ENCODE peak calls at places on chromosomes 3 and 15, in four cellular contexts. R, N, H and C are unnamed samples.

GRCh38 chr15:36896949-36897348 is 203.4 kb downstream of the MEIS2 start:
- DNase-seq in R (no peak), N (no peak), H (no peak), C (peak; percentile 25)

GRCh38 chr3:34283743-34284142 is 485.3 kb downstream of the PDCD6IP start:
- DNase-seq in R (no peak), N (no peak), H (no peak), C (no peak)

GRCh38 chr15:23565395-23566069 is at the start of gene MKRN3:
- DNase-seq in R (no peak), N (no peak), H (no peak), C (no peak)

GRCh38 chr3:65182085-65182484 is 494.3 kb upstream of the ADAMTS9 start:
- DNase-seq in R (no peak), N (no peak), H (no peak), C (no peak)

GRCh38 chr3:123576119-123576518 is 8.7 kb downstream of the HACD2 start:
- DNase-seq in R (peak; percentile 29), N (no peak), H (no peak), C (no peak)

GRCh38 chr15:70299931-70300858 is 202.5 kb upstream of the TLE3 start:
- DNase-seq in R (no peak), N (no peak), H (no peak), C (no peak)

GRCh38 chr3:112752092-112752512 is 94.6 kb downstream of the CD200R1L start:
- DNase-seq in R (no peak), N (no peak), H (no peak), C (no peak)

GRCh38 chr3:132378846-132379245 is 38.5 kb upstream of the DNAJC13 start:
- DNase-seq in R (peak; percentile 7), N (no peak), H (no peak), C (no peak)

GRCh38 chr3:170128977-170129431 is 52.5 kb downstream of the PHC3 start:
- DNase-seq in R (peak; percentile 63), N (no peak), H (no peak), C (peak; percentile 21)

GRCh38 chr3:83403927-83404326 is 1554.9 kb upstream of the CADM2 start:
- DNase-seq in R (no peak), N (no peak), H (no peak), C (no peak)

GRCh38 chr15:45146405-45146804 is 16.6 kb downstream of the DUOX1 start:
- DNase-seq in R (peak; percentile 49), N (no peak), H (no peak), C (no peak)

GRCh38 chr15:101156509-101157159 is 95.2 kb downstream of the CHSY1 start:
- DNase-seq in R (no peak), N (no peak), H (peak; percentile 45), C (no peak)

GRCh38 chr3:116930786-116931185 is 221.2 kb downstream of the TUSC7 start:
- DNase-seq in R (peak; percentile 61), N (no peak), H (no peak), C (peak; percentile 59)

GRCh38 chr15:77546050-77546501 is 86.6 kb downstream of the LINGO1 start:
- DNase-seq in R (peak; percentile 76), N (no peak), H (peak; percentile 27), C (peak; percentile 65)

GRCh38 chr15:43794269-43795037 is 2.3 kb downstream of the SERF2 start:
- DNase-seq in R (no peak), N (no peak), H (no peak), C (peak; percentile 28)

GRCh38 chr3:18809640-18810305 is 338.5 kb upstream of the KCNH8 start:
- DNase-seq in R (peak; percentile 74), N (no peak), H (no peak), C (no peak)

GRCh38 chr3:176767385-176767784 is 429.9 kb downstream of the TBL1XR1 start:
- DNase-seq in R (peak; percentile 99), N (peak; percentile 73), H (peak; percentile 72), C (no peak)

GRCh38 chr15:75123395-75123794 is 78.3 kb upstream of the C15orf39 start:
- DNase-seq in R (no peak), N (peak; percentile 94), H (no peak), C (no peak)

GRCh38 chr15:76951161-76951714 is 19.7 kb downstream of the RCN2 start:
- DNase-seq in R (no peak), N (no peak), H (no peak), C (no peak)

GRCh38 chr3:27677554-27677953 is 44.6 kb downstream of the EOMES start:
- DNase-seq in R (peak; percentile 97), N (peak; percentile 88), H (peak; percentile 81), C (no peak)

GRCh38 chr3:44070841-44071240 is 170.8 kb upstream of the TOPAZ1 start:
- DNase-seq in R (no peak), N (no peak), H (no peak), C (no peak)

GRCh38 chr3:86950717-86951116 is 40.2 kb downstream of the VGLL3 start:
- DNase-seq in R (no peak), N (no peak), H (no peak), C (no peak)

GRCh38 chr3:134423153-134423552 is 48.9 kb upstream of the AMOTL2 start:
- DNase-seq in R (no peak), N (no peak), H (no peak), C (no peak)

GRCh38 chr15:78201281-78202190 is 32.8 kb downstream of the ACSBG1 start:
- DNase-seq in R (no peak), N (no peak), H (no peak), C (no peak)

GRCh38 chr15:31207246-31207645 is 105.7 kb upstream of the TRPM1 start:
- DNase-seq in R (no peak), N (no peak), H (no peak), C (no peak)

GRCh38 chr3:32113566-32113965 is 7.1 kb downstream of the GPD1L start:
- DNase-seq in R (no peak), N (no peak), H (no peak), C (no peak)

GRCh38 chr3:54776601-54777000 is 151.3 kb downstream of the LRTM1 start:
- DNase-seq in R (no peak), N (no peak), H (no peak), C (no peak)

GRCh38 chr15:69983696-69984265 is 113.9 kb downstream of the TLE3 start:
- DNase-seq in R (peak; percentile 58), N (no peak), H (no peak), C (no peak)

GRCh38 chr3:109278546-109278945 is 37.8 kb downstream of the DPPA2 start:
- DNase-seq in R (no peak), N (no peak), H (no peak), C (no peak)

GRCh38 chr3:119695480-119695879 is 7.3 kb upstream of the CFAP91 start:
- DNase-seq in R (no peak), N (no peak), H (no peak), C (no peak)

GRCh38 chr3:156404217-156404616 is 150.7 kb downstream of the SSR3 start:
- DNase-seq in R (no peak), N (no peak), H (no peak), C (no peak)

GRCh38 chr3:36124118-36124796 is 256.0 kb upstream of the STAC start:
- DNase-seq in R (peak; percentile 74), N (peak; percentile 6), H (no peak), C (peak; percentile 58)

GRCh38 chr15:29034151-29034550 is 148.4 kb downstream of the APBA2 start:
- DNase-seq in R (no peak), N (no peak), H (no peak), C (no peak)

GRCh38 chr15:98121514-98121913 is 161.0 kb downstream of the ARRDC4 start:
- DNase-seq in R (no peak), N (no peak), H (no peak), C (no peak)

GRCh38 chr3:188244395-188244861 is 90.5 kb downstream of the LPP start:
- DNase-seq in R (peak; percentile 82), N (no peak), H (no peak), C (no peak)

DNA sequence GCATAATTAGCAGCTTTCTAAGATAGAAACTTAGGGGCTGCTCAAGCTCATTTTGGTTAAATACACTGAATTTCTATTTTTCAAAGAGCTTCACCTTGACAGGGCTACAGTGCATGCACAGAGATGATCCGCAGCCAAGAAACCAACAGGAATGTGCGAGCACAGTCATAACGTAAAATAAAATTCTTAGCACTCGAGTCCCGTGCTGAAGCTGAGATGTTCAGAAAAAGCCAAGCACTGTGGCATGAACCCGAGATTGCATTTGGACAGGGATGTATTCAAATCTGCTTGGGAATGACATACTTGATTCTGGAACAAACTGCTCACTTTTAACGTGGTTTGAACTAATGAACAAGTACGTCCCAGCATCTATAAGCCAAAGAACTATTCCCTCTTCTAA is 340.3 kb downstream of the FOXP1 start:
- DNase-seq in R (no peak), N (no peak), H (no peak), C (no peak)
- H3K4me3 ChIP-seq in R (no peak overlapping the region), N (no peak overlapping the region), H (peak overlapping the region; percentile 42), C (no peak overlapping the region)

GRCh38 chr3:20035019-20035418 is 5.2 kb upstream of the KAT2B start:
- DNase-seq in R (no peak), N (no peak), H (no peak), C (no peak)
- H3K36me3 ChIP-seq in R (no peaks in the 10 kb centered on the region), N (no peaks in the 10 kb centered on the region), H (no peaks in the 10 kb centered on the region), C (no peaks in the 10 kb centered on the region)

GRCh38 chr3:46908294-46908985 is 30.9 kb downstream of the PTH1R start:
- DNase-seq in R (peak; percentile 31), N (no peak), H (peak; percentile 57), C (no peak)
- TF ChIP-seq CTCF in R (peak; percentile 20), N (peak; percentile 39), H (no peak), C (no peak)

GRCh38 chr3:57160731-57161086 is 4.4 kb downstream of the IL17RD start:
- DNase-seq in R (no peak), N (no peak), H (no peak), C (no peak)
- H3K4me3 ChIP-seq in R (no peak overlapping the region), N (no peak overlapping the region), H (no peak overlapping the region), C (no peak overlapping the region)

GRCh38 chr3:14455571-14456317 is 53.3 kb downstream of the SLC6A6 start:
- DNase-seq in R (no peak), N (no peak), H (no peak), C (no peak)
- H3K36me3 ChIP-seq in R (no peaks in the 10 kb centered on the region), N (peaks cover 41% of the 10 kb centered on the region), H (no peaks in the 10 kb centered on the region), C (peaks cover 21% of the 10 kb centered on the region)

GRCh38 chr15:94131875-94132274 is 99.5 kb upstream of the MCTP2 start:
- DNase-seq in R (peak; percentile 30), N (no peak), H (no peak), C (no peak)
- TF ChIP-seq CTCF in R (no peak), N (peak; percentile 5), H (no peak), C (no peak)